ENCODE peak calls at places on chromosomes 5 and 9, in ten cellular contexts. C is GM23338, S is pancreas, M is uterus, G is SK-N-SH, Z is prostate gland, R is adrenal gland, A is body of pancreas, E is neural progenitor cell, F is dorsolateral prefrontal cortex. D is an unnamed sample.

GRCh38 chr9:114836769-114837168 is 30.9 kb upstream of the TNFSF15 start:
- DNase-seq in C (no peak), S (no peak), M (no peak), G (no peak), Z (no peak), R (no peak), A (no peak), E (no peak), F (no peak), D (no peak)

GRCh38 chr5:65100846-65101678 is 332.3 kb downstream of the CWC27 start:
- DNase-seq in C (peak), S (peak), M (peak), G (peak), Z (peak), R (peak), A (peak), E (peak), F (peak), D (no peak)

GRCh38 chr9:114157516-114158176 is 2.3 kb downstream of the COL27A1 start:
- DNase-seq in C (no peak), S (no peak), M (no peak), G (no peak), Z (no peak), R (no peak), A (no peak), E (no peak), F (no peak), D (no peak)

GRCh38 chr5:36403601-36404311 is 102.1 kb upstream of the RANBP3L start:
- DNase-seq in C (no peak), S (no peak), M (peak), G (no peak), Z (no peak), R (no peak), A (peak), E (no peak), F (no peak), D (peak)

GRCh38 chr9:75918154-75918553 is 27.7 kb downstream of the PCSK5 start:
- DNase-seq in C (no peak), S (no peak), M (no peak), G (no peak), Z (no peak), R (no peak), A (no peak), E (no peak), F (no peak), D (no peak)

GRCh38 chr5:154858972-154859950 is 834 bp downstream of the CNOT8 start:
- DNase-seq in C (no peak), S (no peak), M (no peak), G (no peak), Z (no peak), R (no peak), A (no peak), E (no peak), F (no peak), D (no peak)

GRCh38 chr5:27158171-27158570 is 119.8 kb upstream of the CDH9 start:
- DNase-seq in C (no peak), S (no peak), M (no peak), G (no peak), Z (no peak), R (no peak), A (no peak), E (no peak), F (no peak), D (no peak)

GRCh38 chr9:86077286-86077685 is 22.1 kb downstream of the GOLM1 start:
- DNase-seq in C (no peak), S (no peak), M (peak), G (no peak), Z (no peak), R (no peak), A (no peak), E (no peak), F (peak), D (no peak)

GRCh38 chr9:86350006-86350755 is 4.0 kb downstream of the TUT7 start:
- DNase-seq in C (no peak), S (no peak), M (no peak), G (no peak), Z (no peak), R (no peak), A (no peak), E (no peak), F (no peak), D (no peak)

GRCh38 chr9:110623462-110624025 is 44.0 kb upstream of the SVEP1 start:
- DNase-seq in C (peak), S (peak), M (peak), G (peak), Z (peak), R (peak), A (peak), E (peak), F (peak), D (no peak)

GRCh38 chr5:78984020-78984610 is 995 bp downstream of the ARSB start:
- DNase-seq in C (peak), S (no peak), M (no peak), G (peak), Z (no peak), R (no peak), A (no peak), E (peak), F (no peak), D (no peak)

GRCh38 chr5:156971848-156972525 is 9.0 kb upstream of the TIMD4 start:
- DNase-seq in C (no peak), S (no peak), M (no peak), G (no peak), Z (peak), R (no peak), A (no peak), E (no peak), F (no peak), D (no peak)

GRCh38 chr5:146025108-146025507 is 80.3 kb downstream of the PLAC8L1 start:
- DNase-seq in C (no peak), S (peak), M (no peak), G (no peak), Z (no peak), R (no peak), A (no peak), E (no peak), F (no peak), D (no peak)

GRCh38 chr5:170630711-170631141 is 126.9 kb downstream of the KCNIP1 start:
- DNase-seq in C (no peak), S (no peak), M (no peak), G (no peak), Z (no peak), R (no peak), A (no peak), E (no peak), F (peak), D (no peak)

GRCh38 chr9:116992870-116993269 is 305.8 kb downstream of the TRIM32 start:
- DNase-seq in C (no peak), S (no peak), M (no peak), G (no peak), Z (no peak), R (no peak), A (no peak), E (no peak), F (no peak), D (no peak)

GRCh38 chr5:123651234-123651633 is 139.3 kb downstream of the CSNK1G3 start:
- DNase-seq in C (no peak), S (no peak), M (no peak), G (no peak), Z (no peak), R (no peak), A (no peak), E (no peak), F (no peak), D (no peak)

GRCh38 chr5:32814620-32815019 is 103.5 kb downstream of the NPR3 start:
- DNase-seq in C (no peak), S (no peak), M (no peak), G (no peak), Z (peak), R (no peak), A (no peak), E (no peak), F (no peak), D (no peak)

DNA sequence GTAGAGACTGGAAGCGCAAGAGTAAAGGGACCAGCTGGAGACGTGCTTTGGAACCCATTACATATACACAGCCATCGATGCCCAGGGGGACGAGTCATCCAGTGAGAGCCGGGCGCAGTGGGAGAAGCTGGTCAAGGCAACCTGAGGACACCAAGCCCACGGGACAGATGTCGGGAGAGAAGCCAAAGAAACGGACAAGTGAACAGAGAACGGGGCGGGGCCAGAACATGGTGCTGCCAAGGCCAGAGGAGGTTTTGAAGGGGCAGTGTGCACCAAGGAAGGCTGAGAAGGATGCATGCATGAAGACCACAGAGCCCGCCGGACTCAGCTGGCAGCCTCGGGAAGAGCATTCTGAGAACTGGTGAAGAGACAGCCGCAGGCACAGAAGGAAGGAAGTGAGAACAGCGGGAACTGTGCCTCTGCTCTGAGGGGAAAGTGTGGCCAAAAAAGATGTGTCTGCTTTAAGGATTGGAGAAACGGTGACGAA is 20.3 kb downstream of the CAMSAP1 start:
- DNase-seq in C (no peak), S (no peak), M (no peak), G (no peak), Z (no peak), R (peak), A (no peak), E (no peak), F (peak), D (no peak)
- H3K4me3 ChIP-seq in C (no peak), S (no peak), M (no peak), G (no peak), Z (no peak), R (no peak), A (no peak), E (no peak), F (peak), D (no peak)

GRCh38 chr5:14234204-14234603 is 91.1 kb downstream of the TRIO start:
- DNase-seq in C (no peak), S (no peak), M (no peak), G (no peak), Z (no peak), R (no peak), A (no peak), E (no peak), F (no peak), D (no peak)
- H3K27ac ChIP-seq in C (peak), S (no peak), M (no peak), G (no peak), Z (no peak), R (no peak), A (no peak), E (no peak), F (no peak), D (no peak)

DNA sequence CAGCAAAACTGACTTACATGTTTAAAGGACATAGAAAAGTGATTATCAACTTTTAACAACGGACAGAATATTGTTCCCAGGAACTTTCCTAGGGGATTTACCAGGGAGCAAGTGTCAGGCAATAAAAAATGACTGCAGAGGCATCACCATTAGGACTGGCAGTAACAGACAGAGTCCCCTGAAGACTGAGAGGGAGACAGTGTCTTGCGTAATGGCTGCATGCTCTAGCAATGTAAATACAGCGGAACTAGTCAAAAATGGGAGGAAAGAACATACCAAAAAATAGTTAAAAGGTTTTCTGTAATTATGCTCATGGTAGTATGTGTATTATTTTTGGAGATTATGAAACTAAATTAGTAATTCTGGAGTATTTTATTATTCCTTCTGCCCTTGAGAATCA is 181.8 kb downstream of the CRB2 start:
- DNase-seq in C (no peak), S (no peak), M (no peak), G (no peak), Z (no peak), R (no peak), A (no peak), E (no peak), F (no peak), D (no peak)
- TF ChIP-seq CTCF in C (no peak), S (no peak), M (no peak), G (no peak), Z (no peak), R (no peak), A (no peak), E (no peak), F (no peak), D (no peak)

GRCh38 chr9:121269030-121269887 is 1.3 kb downstream of the GSN start:
- DNase-seq in C (peak), S (no peak), M (peak), G (no peak), Z (peak), R (no peak), A (peak), E (peak), F (no peak), D (no peak)
- H3K4me3 ChIP-seq in C (peak), S (peak), M (peak), G (peak), Z (peak), R (no peak), A (no peak), E (peak), F (peak), D (peak)

GRCh38 chr5:172348084-172348483 is 64.5 kb upstream of the UBTD2 start:
- DNase-seq in C (no peak), S (no peak), M (no peak), G (no peak), Z (no peak), R (no peak), A (no peak), E (no peak), F (no peak), D (no peak)
- H3K27ac ChIP-seq in C (no peak), S (no peak), M (no peak), G (no peak), Z (no peak), R (no peak), A (no peak), E (no peak), F (peak), D (no peak)

D was measured in kidney.